ENCODE peak calls at places on chromosomes 4 and X, in six cellular contexts. One of them, this sample, is unnamed.

GRCh38 chr4:173522160-173522873 is 7.7 kb downstream of the HAND2 start:
- DNase-seq in ovary: peak; percentile 92
- DNase-seq in heart left ventricle: peak; percentile 89
- DNase-seq in fibroblast of lung: peak; percentile 81
- DNase-seq in IMR-90: peak; percentile 85
- DNase-seq in brain microvascular endothelial cell: peak; percentile 58
- DNase-seq in this sample: peak; percentile 88

GRCh38 chr4:24933684-24934275 is 20.9 kb upstream of the CCDC149 start:
- DNase-seq in IMR-90: no peak
- DNase-seq in heart left ventricle: no peak
- DNase-seq in ovary: no peak
- DNase-seq in fibroblast of lung: no peak
- DNase-seq in brain microvascular endothelial cell: no peak
- DNase-seq in this sample: no peak

GRCh38 chrX:24145340-24146186 is 4.0 kb upstream of the ZFX start:
- DNase-seq in IMR-90: peak; percentile 54
- DNase-seq in heart left ventricle: no peak
- DNase-seq in ovary: no peak
- DNase-seq in brain microvascular endothelial cell: peak; percentile 9
- DNase-seq in fibroblast of lung: peak; percentile 83
- DNase-seq in this sample: peak; percentile 37

GRCh38 chrX:153662266-153662665 is 11.3 kb downstream of the PNCK start:
- DNase-seq in IMR-90: peak; percentile 15
- DNase-seq in ovary: no peak
- DNase-seq in heart left ventricle: no peak
- DNase-seq in brain microvascular endothelial cell: peak; percentile 12
- DNase-seq in fibroblast of lung: no peak
- DNase-seq in this sample: peak; percentile 63

GRCh38 chr4:150457802-150458201 is 124.1 kb upstream of the MAB21L2 start:
- DNase-seq in fibroblast of lung: peak; percentile 9
- DNase-seq in brain microvascular endothelial cell: no peak
- DNase-seq in heart left ventricle: no peak
- DNase-seq in IMR-90: no peak
- DNase-seq in ovary: no peak
- DNase-seq in this sample: no peak

GRCh38 chrX:124347242-124347641 is 879 bp downstream of the SH2D1A start:
- DNase-seq in heart left ventricle: no peak
- DNase-seq in IMR-90: no peak
- DNase-seq in brain microvascular endothelial cell: no peak
- DNase-seq in fibroblast of lung: no peak
- DNase-seq in ovary: no peak
- DNase-seq in this sample: no peak

GRCh38 chr4:20391224-20391623 is 139.5 kb downstream of the SLIT2 start:
- DNase-seq in fibroblast of lung: peak; percentile 70
- DNase-seq in IMR-90: peak; percentile 75
- DNase-seq in ovary: no peak
- DNase-seq in brain microvascular endothelial cell: peak; percentile 36
- DNase-seq in heart left ventricle: no peak
- DNase-seq in this sample: no peak

GRCh38 chr4:41177016-41177415 is 37.3 kb downstream of the APBB2 start:
- DNase-seq in fibroblast of lung: peak; percentile 89
- DNase-seq in ovary: no peak
- DNase-seq in IMR-90: peak; percentile 84
- DNase-seq in heart left ventricle: no peak
- DNase-seq in brain microvascular endothelial cell: peak; percentile 71
- DNase-seq in this sample: no peak

GRCh38 chrX:148382983-148383382 is 117.4 kb upstream of the AFF2 start:
- DNase-seq in IMR-90: no peak
- DNase-seq in brain microvascular endothelial cell: no peak
- DNase-seq in heart left ventricle: no peak
- DNase-seq in ovary: no peak
- DNase-seq in fibroblast of lung: no peak
- DNase-seq in this sample: no peak

GRCh38 chrX:31423575-31424284 is 351.9 kb upstream of the FTHL17 start:
- DNase-seq in IMR-90: peak; percentile 62
- DNase-seq in fibroblast of lung: peak; percentile 36
- DNase-seq in ovary: peak; percentile 61
- DNase-seq in brain microvascular endothelial cell: peak; percentile 65
- DNase-seq in heart left ventricle: peak; percentile 31
- DNase-seq in this sample: peak; percentile 79

GRCh38 chr4:147571021-147571770 is 46.0 kb upstream of the TMEM184C start:
- DNase-seq in IMR-90: peak; percentile 44
- DNase-seq in fibroblast of lung: no peak
- DNase-seq in ovary: no peak
- DNase-seq in heart left ventricle: no peak
- DNase-seq in brain microvascular endothelial cell: no peak
- DNase-seq in this sample: no peak

GRCh38 chrX:130834830-130835229 is 68.2 kb downstream of the ENOX2 start:
- DNase-seq in heart left ventricle: no peak
- DNase-seq in IMR-90: no peak
- DNase-seq in ovary: no peak
- DNase-seq in brain microvascular endothelial cell: no peak
- DNase-seq in fibroblast of lung: no peak
- DNase-seq in this sample: no peak

DNA sequence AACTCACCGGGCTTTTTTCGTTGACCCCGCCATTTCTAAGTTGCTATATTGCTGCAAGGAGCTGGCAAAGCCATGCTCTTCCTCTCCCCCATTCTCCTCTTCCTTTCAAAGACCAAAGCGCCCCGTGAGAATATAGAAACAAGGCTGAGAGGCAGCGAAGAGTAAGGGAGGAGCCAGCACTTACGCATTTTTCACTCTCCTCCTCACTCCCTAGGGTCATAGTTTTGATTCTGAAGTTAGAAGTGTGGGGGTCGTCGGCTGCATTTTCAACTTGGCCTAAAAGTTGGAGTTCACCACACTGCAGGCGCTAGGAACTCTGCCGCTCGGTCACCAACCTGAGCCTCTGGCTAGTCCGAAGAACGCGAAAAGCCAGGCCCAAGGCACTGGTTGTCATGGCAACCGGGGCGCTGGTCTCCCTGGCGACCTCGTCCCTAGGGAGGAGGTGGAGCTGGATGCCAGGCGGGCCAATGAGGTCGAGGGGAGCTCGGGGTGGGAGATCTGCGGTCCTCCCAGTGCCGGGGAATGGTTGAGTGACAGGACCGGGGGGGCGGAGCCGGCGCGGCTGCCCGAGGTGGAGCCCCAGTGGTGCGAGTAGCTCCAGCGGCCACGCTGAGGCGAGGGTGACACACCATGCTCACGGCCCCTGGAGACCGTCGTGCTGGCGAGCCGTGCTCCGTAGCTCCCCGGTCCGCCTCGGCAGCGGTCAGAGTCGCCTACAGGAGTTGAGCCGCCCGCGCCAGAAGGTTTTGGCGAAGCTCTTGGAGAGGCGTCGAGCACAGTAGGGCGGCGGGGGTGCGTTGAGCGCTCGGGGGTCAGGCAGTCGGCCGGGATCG is at the start of gene PTPN13:
- DNase-seq in heart left ventricle: peak; percentile 93
- DNase-seq in IMR-90: peak; percentile 98
- DNase-seq in brain microvascular endothelial cell: peak; percentile 99
- DNase-seq in ovary: peak; percentile 100
- DNase-seq in fibroblast of lung: peak; percentile 99
- DNase-seq in this sample: peak; percentile 98
- H3K4me3 ChIP-seq in heart left ventricle: peak within 1 kb of the TSS; percentile 44
- H3K4me3 ChIP-seq in IMR-90: peak within 1 kb of the TSS; percentile 74
- H3K4me3 ChIP-seq in brain microvascular endothelial cell: peak within 1 kb of the TSS; percentile 80
- H3K4me3 ChIP-seq in ovary: peak within 1 kb of the TSS; percentile 85
- H3K4me3 ChIP-seq in fibroblast of lung: peak within 1 kb of the TSS; percentile 95
- H3K4me3 ChIP-seq in this sample: peak within 1 kb of the TSS; percentile 93

GRCh38 chr4:26199566-26199965 is 121.2 kb upstream of the RBPJ start:
- DNase-seq in brain microvascular endothelial cell: no peak
- DNase-seq in fibroblast of lung: no peak
- DNase-seq in heart left ventricle: no peak
- DNase-seq in IMR-90: no peak
- DNase-seq in ovary: no peak
- DNase-seq in this sample: no peak

GRCh38 chr4:26201119-26201518 is 119.7 kb upstream of the RBPJ start:
- DNase-seq in fibroblast of lung: peak; percentile 20
- DNase-seq in IMR-90: no peak
- DNase-seq in brain microvascular endothelial cell: no peak
- DNase-seq in heart left ventricle: no peak
- DNase-seq in ovary: no peak
- DNase-seq in this sample: no peak

GRCh38 chr4:26194764-26195163 is 126.0 kb upstream of the RBPJ start:
- DNase-seq in ovary: no peak
- DNase-seq in heart left ventricle: no peak
- DNase-seq in IMR-90: no peak
- DNase-seq in brain microvascular endothelial cell: no peak
- DNase-seq in fibroblast of lung: no peak
- DNase-seq in this sample: no peak

GRCh38 chr4:26196567-26196966 is 124.2 kb upstream of the RBPJ start:
- DNase-seq in ovary: no peak
- DNase-seq in heart left ventricle: no peak
- DNase-seq in brain microvascular endothelial cell: no peak
- DNase-seq in fibroblast of lung: no peak
- DNase-seq in IMR-90: no peak
- DNase-seq in this sample: no peak

GRCh38 chr4:26197018-26197779 is 123.6 kb upstream of the RBPJ start:
- DNase-seq in ovary: no peak
- DNase-seq in IMR-90: peak; percentile 97
- DNase-seq in brain microvascular endothelial cell: peak; percentile 82
- DNase-seq in fibroblast of lung: peak; percentile 99
- DNase-seq in heart left ventricle: no peak
- DNase-seq in this sample: no peak
- H3K4me3 ChIP-seq in ovary: no peak overlapping the region
- H3K4me3 ChIP-seq in IMR-90: no peak overlapping the region
- H3K4me3 ChIP-seq in brain microvascular endothelial cell: no peak overlapping the region
- H3K4me3 ChIP-seq in fibroblast of lung: no peak overlapping the region
- H3K4me3 ChIP-seq in heart left ventricle: no peak overlapping the region
- H3K4me3 ChIP-seq in this sample: no peak overlapping the region

GRCh38 chr4:26030260-26030667 is 116.2 kb downstream of the SMIM20 start:
- DNase-seq in ovary: no peak
- DNase-seq in IMR-90: no peak
- DNase-seq in fibroblast of lung: no peak
- DNase-seq in heart left ventricle: no peak
- DNase-seq in brain microvascular endothelial cell: no peak
- DNase-seq in this sample: no peak

GRCh38 chr4:26028133-26028792 is 114.2 kb downstream of the SMIM20 start:
- DNase-seq in heart left ventricle: no peak
- DNase-seq in IMR-90: no peak
- DNase-seq in ovary: no peak
- DNase-seq in fibroblast of lung: no peak
- DNase-seq in brain microvascular endothelial cell: no peak
- DNase-seq in this sample: no peak

GRCh38 chr4:26029512-26030131 is 115.6 kb downstream of the SMIM20 start:
- DNase-seq in IMR-90: no peak
- DNase-seq in brain microvascular endothelial cell: no peak
- DNase-seq in heart left ventricle: no peak
- DNase-seq in fibroblast of lung: no peak
- DNase-seq in ovary: peak; percentile 38
- DNase-seq in this sample: no peak

GRCh38 chr4:26030780-26031179 is 116.8 kb downstream of the SMIM20 start:
- DNase-seq in IMR-90: no peak
- DNase-seq in ovary: no peak
- DNase-seq in fibroblast of lung: no peak
- DNase-seq in brain microvascular endothelial cell: no peak
- DNase-seq in heart left ventricle: no peak
- DNase-seq in this sample: no peak

DNA sequence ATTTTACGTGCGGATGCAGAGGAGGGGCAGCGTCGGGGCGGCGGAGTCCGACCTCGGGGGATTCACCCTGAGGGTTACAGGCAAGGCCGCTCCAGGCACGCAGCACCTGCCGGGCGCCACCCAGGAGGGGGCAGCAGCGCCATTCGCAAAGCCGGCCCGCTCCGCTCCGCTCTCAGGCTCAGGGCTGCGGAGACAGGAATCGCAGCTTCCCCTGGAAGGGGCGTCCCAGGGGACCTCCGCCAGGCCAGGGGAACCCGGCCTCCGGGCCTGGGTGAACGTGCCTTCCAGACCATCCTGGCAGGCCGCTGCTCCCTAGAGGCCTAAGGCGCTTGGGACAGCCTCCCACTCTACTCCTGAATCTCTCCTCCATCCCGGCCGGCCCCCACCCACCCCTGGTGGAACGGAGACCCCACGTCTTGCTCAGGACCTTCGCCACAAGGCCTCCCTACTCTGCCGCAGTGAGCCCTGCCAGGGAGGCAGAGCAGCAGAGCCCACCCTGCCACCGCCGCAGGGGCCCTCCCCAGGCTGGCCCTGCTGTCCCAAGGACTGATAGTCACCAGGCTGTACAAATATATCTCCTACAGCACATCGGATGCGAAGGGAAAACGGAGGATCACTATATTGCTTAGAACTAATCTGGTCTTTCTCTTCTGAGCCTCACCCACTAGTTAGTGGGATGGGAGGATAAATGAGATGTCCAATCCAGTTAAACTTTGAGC is 114.9 kb downstream of the SMIM20 start:
- DNase-seq in fibroblast of lung: peak; percentile 57
- DNase-seq in IMR-90: peak; percentile 58
- DNase-seq in brain microvascular endothelial cell: no peak
- DNase-seq in ovary: peak; percentile 72
- DNase-seq in heart left ventricle: peak; percentile 65
- DNase-seq in this sample: peak; percentile 22
- H3K4me3 ChIP-seq in fibroblast of lung: no peak overlapping the region
- H3K4me3 ChIP-seq in IMR-90: no peak overlapping the region
- H3K4me3 ChIP-seq in brain microvascular endothelial cell: peak overlapping the region; percentile 30
- H3K4me3 ChIP-seq in ovary: no peak overlapping the region
- H3K4me3 ChIP-seq in heart left ventricle: no peak overlapping the region
- H3K4me3 ChIP-seq in this sample: no peak overlapping the region

GRCh38 chr4:13289391-13289790 is 194.7 kb downstream of the RAB28 start:
- DNase-seq in heart left ventricle: no peak
- DNase-seq in brain microvascular endothelial cell: peak; percentile 69
- DNase-seq in fibroblast of lung: peak; percentile 86
- DNase-seq in IMR-90: peak; percentile 11
- DNase-seq in ovary: no peak
- DNase-seq in this sample: no peak
- H3K4me3 ChIP-seq in heart left ventricle: no peak overlapping the region
- H3K4me3 ChIP-seq in brain microvascular endothelial cell: no peak overlapping the region
- H3K4me3 ChIP-seq in fibroblast of lung: no peak overlapping the region
- H3K4me3 ChIP-seq in IMR-90: no peak overlapping the region
- H3K4me3 ChIP-seq in ovary: no peak overlapping the region
- H3K4me3 ChIP-seq in this sample: no peak overlapping the region

DNA sequence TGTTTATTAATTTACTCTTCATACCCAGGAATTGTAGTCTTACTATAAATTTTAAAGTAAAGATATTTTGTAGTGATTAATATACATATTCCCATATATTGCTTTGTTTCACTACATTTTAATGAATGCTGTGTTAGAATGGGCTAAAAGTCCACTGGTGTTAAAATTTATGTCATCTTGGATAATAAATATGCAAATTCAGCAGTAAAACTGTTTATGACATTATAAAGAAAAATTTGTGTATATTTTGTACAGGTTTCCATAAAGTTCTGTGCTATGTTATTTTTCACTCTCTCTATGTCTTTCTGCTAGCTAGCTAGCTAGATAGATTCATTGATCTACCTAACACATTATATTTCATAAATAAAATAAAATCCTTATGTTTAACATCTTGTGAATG is 1071.2 kb downstream of the FAT4 start:
- DNase-seq in ovary: no peak
- DNase-seq in IMR-90: no peak
- DNase-seq in brain microvascular endothelial cell: no peak
- DNase-seq in fibroblast of lung: no peak
- DNase-seq in heart left ventricle: no peak
- DNase-seq in this sample: no peak
- H3K4me3 ChIP-seq in ovary: no peak overlapping the region
- H3K4me3 ChIP-seq in IMR-90: no peak overlapping the region
- H3K4me3 ChIP-seq in brain microvascular endothelial cell: no peak overlapping the region
- H3K4me3 ChIP-seq in fibroblast of lung: no peak overlapping the region
- H3K4me3 ChIP-seq in heart left ventricle: no peak overlapping the region
- H3K4me3 ChIP-seq in this sample: no peak overlapping the region

DNA sequence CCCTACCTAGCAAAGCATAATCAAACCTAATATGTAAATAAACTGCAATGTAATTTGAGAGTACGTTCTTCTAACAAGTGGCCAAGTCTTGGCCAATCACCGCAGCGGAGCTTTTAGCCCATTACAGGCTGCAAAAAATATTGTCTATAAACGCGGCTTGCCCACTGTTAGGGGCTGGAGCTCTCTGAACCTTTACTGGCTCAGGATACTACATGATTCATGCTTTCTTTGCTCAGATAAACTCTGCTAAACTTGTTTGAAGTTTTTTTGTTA is 990 bp upstream of the HADH start:
- DNase-seq in heart left ventricle: no peak
- DNase-seq in brain microvascular endothelial cell: no peak
- DNase-seq in ovary: no peak
- DNase-seq in fibroblast of lung: no peak
- DNase-seq in IMR-90: no peak
- DNase-seq in this sample: no peak
- H3K4me3 ChIP-seq in heart left ventricle: no peak overlapping the region
- H3K4me3 ChIP-seq in brain microvascular endothelial cell: no peak overlapping the region
- H3K4me3 ChIP-seq in ovary: no peak overlapping the region
- H3K4me3 ChIP-seq in fibroblast of lung: no peak overlapping the region
- H3K4me3 ChIP-seq in IMR-90: no peak overlapping the region
- H3K4me3 ChIP-seq in this sample: no peak overlapping the region